ENCODE peak calls at places on chromosomes 3 and 15, in four cellular contexts. One of them, this sample, is unnamed. For H3K27me3, the result is how much of the 10 kb centered on the place peaks cover.

GRCh38 chr3:129936757-129937156 is 37.8 kb upstream of the TRH start:
- DNase-seq in adipocyte: peak
- DNase-seq in cardiac muscle cell: peak
- DNase-seq in stomach: peak
- DNase-seq in this sample: peak

GRCh38 chr3:9746330-9746729 is 3.4 kb upstream of the OGG1 start:
- DNase-seq in adipocyte: peak
- DNase-seq in cardiac muscle cell: peak
- DNase-seq in stomach: no peak
- DNase-seq in this sample: no peak

GRCh38 chr3:49470714-49471420 is 800 bp downstream of the DAG1 start:
- DNase-seq in cardiac muscle cell: no peak
- DNase-seq in adipocyte: peak
- DNase-seq in stomach: no peak
- DNase-seq in this sample: peak

GRCh38 chr3:127131625-127132170 is 61.2 kb upstream of the PRR23E start:
- DNase-seq in cardiac muscle cell: no peak
- DNase-seq in adipocyte: no peak
- DNase-seq in stomach: peak
- DNase-seq in this sample: no peak

GRCh38 chr3:112351823-112352222 is 18.9 kb downstream of the CD200 start:
- DNase-seq in stomach: no peak
- DNase-seq in cardiac muscle cell: no peak
- DNase-seq in adipocyte: no peak
- DNase-seq in this sample: no peak

GRCh38 chr3:184172681-184173373 is 1.8 kb upstream of the AP2M1 start:
- DNase-seq in adipocyte: peak
- DNase-seq in stomach: no peak
- DNase-seq in cardiac muscle cell: peak
- DNase-seq in this sample: no peak

GRCh38 chr15:64478863-64479262 is 18.5 kb downstream of the ZNF609 start:
- DNase-seq in cardiac muscle cell: peak
- DNase-seq in adipocyte: peak
- DNase-seq in stomach: no peak
- DNase-seq in this sample: no peak

GRCh38 chr3:43909149-43909548 is 218.4 kb downstream of the ABHD5 start:
- DNase-seq in adipocyte: no peak
- DNase-seq in cardiac muscle cell: peak
- DNase-seq in stomach: no peak
- DNase-seq in this sample: no peak

GRCh38 chr3:144295619-144296018 is 324.0 kb downstream of the DIPK2A start:
- DNase-seq in adipocyte: no peak
- DNase-seq in stomach: no peak
- DNase-seq in cardiac muscle cell: no peak
- DNase-seq in this sample: no peak

GRCh38 chr3:12963869-12964712 is 109.1 kb downstream of the IQSEC1 start:
- DNase-seq in cardiac muscle cell: peak
- DNase-seq in adipocyte: no peak
- DNase-seq in stomach: no peak
- DNase-seq in this sample: no peak

GRCh38 chr3:153161714-153162512 is at the start of gene RAP2B:
- DNase-seq in adipocyte: peak
- DNase-seq in cardiac muscle cell: peak
- DNase-seq in stomach: peak
- DNase-seq in this sample: peak

DNA sequence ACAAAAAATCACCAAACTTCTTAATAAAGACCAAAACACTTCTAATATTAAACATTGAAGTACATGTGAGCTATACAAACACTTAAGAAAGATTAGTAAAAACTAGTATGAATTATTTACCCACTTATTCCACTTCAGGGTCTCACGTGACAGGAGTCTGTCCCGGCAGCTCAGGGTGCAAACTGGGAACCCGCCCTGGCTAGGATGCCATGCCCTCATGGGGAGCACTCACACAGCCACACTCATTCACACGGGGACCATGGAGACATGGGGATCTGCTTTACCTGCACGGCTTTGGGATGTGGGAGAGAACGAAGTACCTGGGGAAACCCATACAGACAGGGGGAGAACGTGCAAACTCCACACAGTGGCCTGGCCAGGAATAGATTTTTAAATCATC is 179.3 kb upstream of the UBE3A start:
- DNase-seq in stomach: no peak
- DNase-seq in adipocyte: no peak
- DNase-seq in cardiac muscle cell: no peak
- DNase-seq in this sample: no peak
- H3K4me3 ChIP-seq in stomach: no peak
- H3K4me3 ChIP-seq in adipocyte: no peak
- H3K4me3 ChIP-seq in cardiac muscle cell: no peak
- H3K4me3 ChIP-seq in this sample: no peak

GRCh38 chr15:89399070-89399389 is 64.4 kb upstream of the POLG start:
- DNase-seq in adipocyte: no peak
- DNase-seq in cardiac muscle cell: no peak
- DNase-seq in stomach: no peak
- DNase-seq in this sample: no peak
- H3K27me3 ChIP-seq in adipocyte: half or more
- H3K27me3 ChIP-seq in cardiac muscle cell: half or more
- H3K27me3 ChIP-seq in stomach: under half
- H3K27me3 ChIP-seq in this sample: under half

GRCh38 chr3:179973931-179974361 is 62.8 kb downstream of the PEX5L start:
- DNase-seq in adipocyte: no peak
- DNase-seq in cardiac muscle cell: no peak
- DNase-seq in stomach: no peak
- DNase-seq in this sample: no peak
- H3K4me3 ChIP-seq in adipocyte: no peak
- H3K4me3 ChIP-seq in cardiac muscle cell: no peak
- H3K4me3 ChIP-seq in stomach: no peak
- H3K4me3 ChIP-seq in this sample: no peak

GRCh38 chr15:89496155-89497098 is at the start of gene RHCG:
- DNase-seq in adipocyte: no peak
- DNase-seq in stomach: no peak
- DNase-seq in cardiac muscle cell: peak
- DNase-seq in this sample: peak

GRCh38 chr15:89494941-89495637 is 1.3 kb downstream of the RHCG start:
- DNase-seq in stomach: no peak
- DNase-seq in cardiac muscle cell: peak
- DNase-seq in adipocyte: no peak
- DNase-seq in this sample: peak

GRCh38 chr15:89492934-89493631 is 3.3 kb downstream of the RHCG start:
- DNase-seq in adipocyte: no peak
- DNase-seq in cardiac muscle cell: no peak
- DNase-seq in stomach: no peak
- DNase-seq in this sample: no peak

GRCh38 chr15:89494006-89494405 is 2.4 kb downstream of the RHCG start:
- DNase-seq in adipocyte: no peak
- DNase-seq in stomach: no peak
- DNase-seq in cardiac muscle cell: no peak
- DNase-seq in this sample: no peak

GRCh38 chr15:89495638-89496145 is 691 bp downstream of the RHCG start:
- DNase-seq in cardiac muscle cell: no peak
- DNase-seq in stomach: no peak
- DNase-seq in adipocyte: no peak
- DNase-seq in this sample: peak
- H3K27me3 ChIP-seq in cardiac muscle cell: half or more
- H3K27me3 ChIP-seq in stomach: under half
- H3K27me3 ChIP-seq in adipocyte: half or more
- H3K27me3 ChIP-seq in this sample: under half

GRCh38 chr3:182730675-182731042 is 62.6 kb upstream of the ATP11B start:
- DNase-seq in stomach: no peak
- DNase-seq in adipocyte: no peak
- DNase-seq in cardiac muscle cell: no peak
- DNase-seq in this sample: no peak

GRCh38 chr3:182728248-182728647 is 65.1 kb upstream of the ATP11B start:
- DNase-seq in stomach: no peak
- DNase-seq in cardiac muscle cell: no peak
- DNase-seq in adipocyte: no peak
- DNase-seq in this sample: no peak

GRCh38 chr3:182731764-182732163 is 61.5 kb upstream of the ATP11B start:
- DNase-seq in stomach: no peak
- DNase-seq in cardiac muscle cell: no peak
- DNase-seq in adipocyte: no peak
- DNase-seq in this sample: no peak

GRCh38 chr3:182732232-182733015 is 60.9 kb upstream of the ATP11B start:
- DNase-seq in adipocyte: no peak
- DNase-seq in cardiac muscle cell: no peak
- DNase-seq in stomach: no peak
- DNase-seq in this sample: no peak

DNA sequence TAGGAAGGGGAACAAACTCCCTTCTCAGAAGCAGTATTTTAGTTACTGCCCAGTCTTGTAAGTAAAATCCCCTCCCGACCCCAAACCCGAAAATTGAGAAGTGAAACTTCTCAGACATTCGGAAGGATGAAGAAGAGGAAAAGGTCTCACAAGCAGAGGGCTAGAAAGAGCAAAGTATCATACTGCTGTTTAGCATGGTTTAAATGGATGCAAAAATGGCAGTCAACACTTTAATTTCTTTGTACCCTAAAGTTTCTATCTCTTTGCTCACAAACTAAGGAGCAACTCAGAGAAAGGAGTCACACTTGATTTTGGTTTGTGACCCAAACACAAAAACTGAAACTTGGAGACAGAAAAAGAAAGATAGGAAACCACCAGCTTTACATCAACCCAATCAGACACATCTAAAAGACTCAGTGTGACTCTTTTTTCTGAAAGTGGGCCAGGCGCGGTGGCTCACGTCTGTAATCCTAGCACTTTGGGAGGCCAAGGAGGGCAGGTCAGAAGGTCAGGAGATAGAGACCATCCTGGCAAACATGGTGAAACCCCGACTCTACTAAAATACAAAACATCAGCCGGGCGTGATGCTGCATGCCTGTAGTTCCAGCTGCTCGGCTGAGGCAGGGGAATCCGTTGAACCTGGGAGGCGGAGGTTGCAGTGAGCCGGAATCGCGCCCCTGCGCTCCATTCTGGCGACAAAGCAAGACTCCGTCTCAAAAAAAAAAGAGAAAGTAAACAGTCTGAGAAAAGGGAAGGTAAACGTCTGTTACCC is 63.2 kb upstream of the ATP11B start:
- DNase-seq in stomach: no peak
- DNase-seq in cardiac muscle cell: no peak
- DNase-seq in adipocyte: no peak
- DNase-seq in this sample: peak
- H3K4me3 ChIP-seq in stomach: peak
- H3K4me3 ChIP-seq in cardiac muscle cell: no peak
- H3K4me3 ChIP-seq in adipocyte: no peak
- H3K4me3 ChIP-seq in this sample: peak

GRCh38 chr15:89369548-89369947 is 34.9 kb upstream of the POLG start:
- DNase-seq in adipocyte: no peak
- DNase-seq in stomach: no peak
- DNase-seq in cardiac muscle cell: no peak
- DNase-seq in this sample: no peak
- H3K27me3 ChIP-seq in adipocyte: half or more
- H3K27me3 ChIP-seq in stomach: half or more
- H3K27me3 ChIP-seq in cardiac muscle cell: half or more
- H3K27me3 ChIP-seq in this sample: half or more

DNA sequence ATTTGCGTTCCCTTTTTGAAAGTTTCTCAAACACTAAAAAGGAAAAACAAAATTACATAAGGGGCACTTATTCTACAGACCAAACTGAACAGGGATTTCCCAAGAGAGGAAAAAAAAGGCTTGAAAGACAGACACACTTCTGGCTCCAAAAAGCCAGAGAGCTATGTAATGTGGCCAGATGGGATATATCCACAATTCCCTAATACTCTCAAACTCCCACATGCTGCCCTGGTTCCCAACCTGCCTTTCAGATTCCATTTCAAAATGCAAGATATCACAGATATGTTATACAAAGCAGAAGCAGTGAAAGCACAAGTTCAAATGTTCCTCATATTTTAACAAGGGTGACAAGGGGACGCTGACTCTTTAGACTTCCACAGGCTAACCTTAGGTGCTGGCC is 1.5 kb downstream of the FRMD4B start:
- DNase-seq in cardiac muscle cell: no peak
- DNase-seq in adipocyte: no peak
- DNase-seq in stomach: no peak
- DNase-seq in this sample: no peak
- H3K4me3 ChIP-seq in cardiac muscle cell: no peak
- H3K4me3 ChIP-seq in adipocyte: no peak
- H3K4me3 ChIP-seq in stomach: peak
- H3K4me3 ChIP-seq in this sample: no peak

DNA sequence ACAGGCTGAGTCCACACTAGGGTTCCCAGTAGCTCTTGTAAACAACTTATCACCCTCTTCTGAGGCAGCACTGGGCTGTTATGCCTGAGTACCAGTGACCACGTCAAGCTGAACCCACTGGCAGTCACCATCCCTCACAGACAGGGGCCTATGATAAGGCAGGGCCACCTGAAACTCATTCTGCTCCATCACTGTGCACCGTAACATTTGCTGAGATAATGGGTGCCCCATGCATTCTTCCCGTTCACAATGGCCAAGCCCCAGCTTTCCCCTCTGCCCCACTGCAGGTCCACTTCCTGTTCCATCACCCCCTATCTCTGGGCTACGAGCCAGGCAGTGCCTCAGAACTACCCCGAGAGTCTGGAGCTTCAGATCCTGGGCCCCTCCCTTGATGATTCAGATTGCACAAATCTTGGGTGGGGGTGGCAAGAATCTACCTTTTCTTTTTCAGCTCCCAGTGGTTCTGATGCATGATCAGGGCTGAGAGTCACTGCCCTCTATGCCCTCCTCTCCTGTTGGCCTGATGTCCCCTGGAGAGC is 158.0 kb downstream of the RAB11A start:
- DNase-seq in adipocyte: no peak
- DNase-seq in cardiac muscle cell: peak
- DNase-seq in stomach: peak
- DNase-seq in this sample: no peak
- H3K27me3 ChIP-seq in adipocyte: under half
- H3K27me3 ChIP-seq in cardiac muscle cell: under half
- H3K27me3 ChIP-seq in stomach: under half
- H3K27me3 ChIP-seq in this sample: under half

GRCh38 chr15:43775411-43775965 is 1.3 kb downstream of the ELL3 start:
- DNase-seq in cardiac muscle cell: no peak
- DNase-seq in stomach: peak
- DNase-seq in adipocyte: peak
- DNase-seq in this sample: no peak
- H3K4me3 ChIP-seq in cardiac muscle cell: no peak
- H3K4me3 ChIP-seq in stomach: peak
- H3K4me3 ChIP-seq in adipocyte: no peak
- H3K4me3 ChIP-seq in this sample: no peak

DNA sequence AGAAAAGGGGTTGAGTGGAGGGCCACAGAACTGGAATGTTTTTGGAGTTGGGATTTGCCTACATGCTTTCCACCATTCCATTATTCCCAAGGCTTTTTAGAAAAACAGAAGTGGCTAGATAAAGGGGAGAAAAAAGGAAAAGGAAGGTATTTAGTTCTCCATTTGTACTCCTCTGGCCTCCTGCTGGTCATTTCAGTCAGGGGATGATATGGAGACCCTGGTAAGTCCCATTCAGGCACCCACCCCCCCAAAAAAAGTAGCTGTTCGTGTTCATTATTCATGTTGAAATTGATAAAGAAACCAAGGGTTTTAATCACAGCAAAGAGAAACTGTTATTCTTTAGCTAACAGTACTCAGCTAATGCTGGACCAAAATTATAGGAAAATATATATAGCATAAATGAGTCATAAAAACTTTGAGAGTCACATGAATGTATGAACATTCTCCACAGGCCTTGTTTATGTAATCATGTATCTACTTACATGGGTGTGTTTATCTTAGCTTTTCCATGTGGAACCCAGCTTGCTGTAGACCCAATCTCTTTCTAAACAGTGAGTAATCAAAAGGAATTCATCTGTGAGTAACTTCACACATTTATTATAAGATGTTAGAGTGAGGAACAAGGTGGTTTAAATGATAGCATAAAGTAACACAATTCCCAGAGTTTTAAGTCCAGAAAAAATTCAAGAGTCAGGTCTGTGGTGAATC is 167.2 kb downstream of the KCNMB2 start:
- DNase-seq in adipocyte: peak
- DNase-seq in stomach: no peak
- DNase-seq in cardiac muscle cell: peak
- DNase-seq in this sample: no peak
- H3K27me3 ChIP-seq in adipocyte: under half
- H3K27me3 ChIP-seq in stomach: under half
- H3K27me3 ChIP-seq in cardiac muscle cell: under half
- H3K27me3 ChIP-seq in this sample: under half

This sample was measured in MM.1S.